ENCODE peak calls at places on chromosomes 2 and 18, in ten cellular contexts. E is HFFc6, H is upper lobe of right lung, L is HFF-Myc, Z is astrocyte, O is heart right ventricle, T is GM12878, Q is A549, I is nephron progenitor cell, N is neural progenitor cell. C is an unnamed sample.
A peak's percentile ranks its signal among the peaks of the same experiment; 100 is the strongest.

GRCh38 chr18:46264255-46264654 is 160.1 kb downstream of the HAUS1 start:
- DNase-seq in I (no peak), N (peak; percentile 43), E (peak; percentile 45), O (no peak), Z (no peak), Q (peak; percentile 42), T (no peak), H (no peak), L (no peak), C (no peak)

GRCh38 chr2:112198780-112199179 is 56.1 kb downstream of the ZC3H8 start:
- DNase-seq in T (no peak), E (no peak), H (no peak), L (peak; percentile 45), I (no peak), Z (no peak), O (no peak), Q (no peak), N (no peak), C (no peak)

GRCh38 chr2:177262137-177262536 is 2.4 kb downstream of the NFE2L2 start:
- DNase-seq in N (no peak), T (no peak), L (no peak), E (no peak), I (no peak), Q (no peak), Z (no peak), O (no peak), H (no peak), C (no peak)

GRCh38 chr2:176380341-176380740 is 111.1 kb downstream of the MTX2 start:
- DNase-seq in Z (no peak), T (no peak), N (no peak), O (no peak), E (no peak), H (no peak), L (no peak), Q (no peak), I (no peak), C (no peak)

GRCh38 chr2:231664727-231665126 is 43.6 kb upstream of the PTMA start:
- DNase-seq in L (no peak), Q (no peak), H (no peak), I (no peak), T (no peak), E (no peak), Z (no peak), O (no peak), N (peak; percentile 1), C (no peak)

GRCh38 chr2:15307526-15307925 is 253.6 kb downstream of the NBAS start:
- DNase-seq in L (no peak), H (no peak), T (no peak), N (no peak), Q (no peak), E (no peak), Z (no peak), O (no peak), I (no peak), C (no peak)

GRCh38 chr2:202122975-202123765 is 50.1 kb downstream of the KIAA2012 start:
- DNase-seq in T (no peak), Q (no peak), N (peak; percentile 35), Z (no peak), E (no peak), H (no peak), I (no peak), O (no peak), L (no peak), C (no peak)

GRCh38 chr2:221075203-221075602 is 496.9 kb downstream of the EPHA4 start:
- DNase-seq in H (no peak), L (no peak), T (no peak), O (no peak), Z (peak; percentile 94), N (no peak), E (peak; percentile 43), Q (no peak), I (no peak), C (no peak)

GRCh38 chr2:197125000-197125399 is 185.6 kb downstream of the ANKRD44 start:
- DNase-seq in I (no peak), Z (peak; percentile 87), L (no peak), H (no peak), Q (no peak), N (no peak), E (peak; percentile 54), O (no peak), T (no peak), C (no peak)

GRCh38 chr18:29501952-29502351 is 1325.0 kb upstream of the CDH2 start:
- DNase-seq in L (peak; percentile 5), N (no peak), Z (peak; percentile 69), I (no peak), Q (peak; percentile 0), E (peak; percentile 72), O (no peak), H (no peak), T (no peak), C (no peak)

GRCh38 chr2:1993711-1994682 is 249.7 kb upstream of the PXDN start:
- DNase-seq in N (no peak), I (no peak), Q (no peak), H (no peak), Z (peak; percentile 86), E (no peak), L (no peak), T (no peak), O (no peak), C (no peak)

GRCh38 chr2:110994250-110994961 is 126.3 kb upstream of the BCL2L11 start:
- DNase-seq in L (no peak), Q (no peak), N (no peak), I (no peak), E (no peak), O (no peak), T (no peak), Z (no peak), H (no peak), C (no peak)

GRCh38 chr18:2223859-2224258 is 347.4 kb downstream of the METTL4 start:
- DNase-seq in H (no peak), L (peak; percentile 7), O (peak; percentile 26), Z (peak; percentile 34), E (peak; percentile 29), N (peak; percentile 51), I (peak; percentile 16), Q (peak; percentile 16), T (no peak), C (no peak)
- TF ChIP-seq CTCF in H (peak; percentile 46), L (peak; percentile 49), O (peak; percentile 55), Z (peak; percentile 64), E (peak; percentile 81), N (peak; percentile 79), I (peak; percentile 58), Q (peak; percentile 34), T (peak; percentile 25), C (peak; percentile 68)

GRCh38 chr2:42931147-42931817 is 138.9 kb upstream of the HAAO start:
- DNase-seq in Q (peak; percentile 27), E (no peak), L (no peak), O (no peak), Z (no peak), T (no peak), N (peak; percentile 60), I (peak; percentile 40), H (peak; percentile 29), C (no peak)
- TF ChIP-seq CTCF in Q (peak; percentile 20), E (peak; percentile 63), L (peak; percentile 55), O (no peak), Z (peak; percentile 14), T (peak; percentile 30), N (peak; percentile 58), I (peak; percentile 22), H (no peak), C (peak; percentile 70)

GRCh38 chr2:189144700-189145211 is 34.8 kb downstream of the COL5A2 start:
- DNase-seq in Q (no peak), H (no peak), E (peak; percentile 18), T (no peak), L (no peak), Z (peak; percentile 46), I (no peak), O (no peak), N (no peak), C (no peak)

GRCh38 chr2:189147361-189147760 is 32.2 kb downstream of the COL5A2 start:
- DNase-seq in O (no peak), L (no peak), I (no peak), E (peak; percentile 21), N (no peak), Z (no peak), Q (no peak), T (no peak), H (no peak), C (no peak)

GRCh38 chr2:189143930-189144329 is 35.6 kb downstream of the COL5A2 start:
- DNase-seq in I (no peak), N (no peak), Z (peak; percentile 62), Q (peak; percentile 40), H (no peak), O (no peak), E (peak; percentile 66), T (no peak), L (peak; percentile 88), C (no peak)

GRCh38 chr2:189146553-189146952 is 33.0 kb downstream of the COL5A2 start:
- DNase-seq in O (no peak), I (no peak), Q (no peak), T (no peak), H (no peak), L (no peak), Z (no peak), N (no peak), E (no peak), C (no peak)

DNA sequence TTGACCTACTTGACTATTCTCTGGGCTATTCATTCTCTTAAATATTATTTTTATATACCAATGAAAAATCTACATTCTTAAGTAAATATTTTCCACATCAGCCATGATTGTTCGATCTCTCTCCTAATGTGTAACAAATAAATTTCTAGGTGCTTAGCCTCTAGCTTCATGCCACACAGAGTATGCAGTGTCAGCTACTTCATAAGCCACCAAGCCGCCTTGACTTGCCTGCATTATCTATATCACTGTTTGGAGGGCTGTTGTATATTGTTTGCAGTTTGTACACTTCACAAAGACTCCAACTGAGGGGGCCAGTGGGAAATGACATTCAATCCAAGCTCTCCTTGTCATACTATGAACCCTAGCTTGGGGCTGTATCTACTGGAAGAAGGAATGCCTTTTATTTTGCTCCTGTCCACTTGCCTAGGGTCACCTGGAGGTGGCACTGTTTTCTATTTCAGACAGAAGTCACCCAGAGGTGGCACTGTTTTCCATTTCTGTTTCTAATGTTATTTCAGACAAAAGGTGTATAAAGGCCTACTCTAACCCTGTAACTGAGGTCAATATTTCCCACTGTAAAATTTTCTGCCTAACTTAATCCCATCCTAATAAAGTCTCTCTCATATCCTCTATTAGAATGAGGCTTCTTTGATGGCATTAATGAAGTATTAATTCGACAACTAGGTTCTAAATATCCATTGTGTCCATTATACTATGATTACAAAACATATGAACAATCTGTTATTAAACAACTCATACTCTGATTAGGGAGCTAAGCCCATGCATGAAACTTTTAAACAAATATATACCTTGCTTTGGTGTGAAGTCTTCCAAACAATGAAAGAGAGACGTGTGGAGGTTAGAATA is 36.4 kb downstream of the COL5A2 start:
- DNase-seq in I (peak; percentile 21), L (no peak), O (no peak), T (peak; percentile 16), E (peak; percentile 67), H (no peak), Q (peak; percentile 80), N (peak; percentile 76), Z (no peak), C (no peak)
- TF ChIP-seq CTCF in I (peak; percentile 64), L (peak; percentile 66), O (peak; percentile 18), T (peak; percentile 88), E (peak; percentile 90), H (peak; percentile 61), Q (peak; percentile 83), N (peak; percentile 96), Z (peak; percentile 65), C (peak; percentile 78)

DNA sequence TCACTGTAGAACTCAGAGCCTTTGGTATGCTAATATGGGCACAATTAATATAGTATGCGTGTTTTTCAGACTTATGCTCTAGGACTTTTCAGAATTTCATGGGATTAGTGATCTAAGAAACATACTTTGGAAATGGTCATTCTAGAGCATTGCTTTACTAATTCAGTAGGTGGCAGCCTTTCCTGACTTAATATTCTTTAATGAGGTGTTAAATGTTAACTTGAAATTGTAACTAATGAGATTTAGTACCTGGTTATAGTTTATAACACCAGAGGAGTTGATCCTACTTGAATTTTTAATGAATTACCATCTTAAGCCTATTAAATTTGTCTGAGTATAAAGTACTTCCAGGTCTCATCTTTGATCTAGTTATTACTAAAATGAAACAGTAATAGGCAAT is 28.5 kb downstream of the ACTR2 start:
- DNase-seq in Q (no peak), E (no peak), I (no peak), L (no peak), H (no peak), T (no peak), O (no peak), N (no peak), Z (no peak), C (no peak)
- TF ChIP-seq CTCF in Q (peak; percentile 52), E (peak; percentile 51), I (no peak), L (no peak), H (peak; percentile 16), T (no peak), O (no peak), N (peak; percentile 23), Z (no peak), C (peak; percentile 75)